ENCODE peak calls at places on chromosomes 16 and 17, in five cellular contexts. S is memory B cell, N is KBM-7, C is NCI-H2029 treated with DMSO at 0.1 percent for 48 hours, P is SHP77. M is an unnamed sample.

GRCh38 chr16:4511441-4512082 is 27.0 kb downstream of the CDIP1 start:
- DNase-seq in S (no peak), N (peak), C (no peak), P (peak), M (no peak)

GRCh38 chr17:78117027-78117981 is 11.3 kb downstream of the TMC6 start:
- DNase-seq in S (no peak), N (no peak), C (peak), P (peak), M (no peak)

GRCh38 chr16:86517652-86518258 is 7.4 kb downstream of the FOXF1 start:
- DNase-seq in S (no peak), N (peak), C (no peak), P (peak), M (no peak)

GRCh38 chr16:84115919-84116719 is 623 bp downstream of the MBTPS1 start:
- DNase-seq in S (no peak), N (peak), C (no peak), P (peak), M (no peak)

GRCh38 chr16:87145181-87146176 is 171.7 kb downstream of the C16orf95 start:
- DNase-seq in S (no peak), N (peak), C (no peak), P (peak), M (no peak)

GRCh38 chr17:5500804-5501391 is 14.5 kb downstream of the MIS12 start:
- DNase-seq in S (peak), N (peak), C (peak), P (peak), M (peak)

GRCh38 chr17:62876063-62876462 is 67.9 kb upstream of the MARCHF10 start:
- DNase-seq in S (no peak), N (no peak), C (no peak), P (no peak), M (no peak)

GRCh38 chr17:28228986-28229729 is 89.8 kb upstream of the TMEM97 start:
- DNase-seq in S (no peak), N (no peak), C (no peak), P (no peak), M (no peak)

GRCh38 chr17:19686400-19687090 is 29.8 kb downstream of the SLC47A2 start:
- DNase-seq in S (no peak), N (no peak), C (no peak), P (no peak), M (no peak)

GRCh38 chr17:44940321-44940720 is 7.3 kb downstream of the KIF18B start:
- DNase-seq in S (no peak), N (no peak), C (no peak), P (no peak), M (no peak)

GRCh38 chr16:6160303-6160702 is 1062.7 kb upstream of the EEF2KMT start:
- DNase-seq in S (no peak), N (no peak), C (no peak), P (no peak), M (no peak)

GRCh38 chr16:27811881-27812280 is 251.6 kb downstream of the GSG1L start:
- DNase-seq in S (no peak), N (no peak), C (no peak), P (no peak), M (no peak)

GRCh38 chr16:69012906-69013305 is 92.5 kb upstream of the HAS3 start:
- DNase-seq in S (no peak), N (no peak), C (no peak), P (no peak), M (no peak)

GRCh38 chr17:39751016-39751543 is 13.3 kb downstream of the GRB7 start:
- DNase-seq in S (no peak), N (no peak), C (no peak), P (no peak), M (no peak)

GRCh38 chr16:4172070-4172469 is 55.8 kb upstream of the ADCY9 start:
- DNase-seq in S (no peak), N (no peak), C (no peak), P (no peak), M (no peak)

GRCh38 chr17:33292981-33293867 is at the start of gene ASIC2:
- DNase-seq in S (no peak), N (no peak), C (no peak), P (peak), M (no peak)

GRCh38 chr17:57609125-57609877 is 135.8 kb downstream of the CCDC182 start:
- DNase-seq in S (no peak), N (no peak), C (no peak), P (no peak), M (no peak)

GRCh38 chr16:81537721-81538561 is 93.3 kb downstream of the CMIP start:
- DNase-seq in S (no peak), N (no peak), C (no peak), P (no peak), M (no peak)

GRCh38 chr17:1460233-1460632 is 4.2 kb upstream of the CRK start:
- DNase-seq in S (no peak), N (no peak), C (no peak), P (no peak), M (no peak)

GRCh38 chr17:8821446-8822105 is 22.4 kb upstream of the MFSD6L start:
- DNase-seq in S (peak), N (no peak), C (no peak), P (no peak), M (no peak)

GRCh38 chr17:78383725-78384471 is 5.4 kb downstream of the PGS1 start:
- DNase-seq in S (no peak), N (peak), C (no peak), P (no peak), M (no peak)

GRCh38 chr17:41019415-41019814 is 7.6 kb downstream of the KRTAP1-5 start:
- DNase-seq in S (no peak), N (no peak), C (no peak), P (no peak), M (no peak)

GRCh38 chr17:82837586-82838320 is 2.1 kb downstream of the ZNF750 start:
- DNase-seq in S (no peak), N (peak), C (no peak), P (no peak), M (no peak)

GRCh38 chr17:28726912-28727726 is 1.1 kb upstream of the TLCD1 start:
- DNase-seq in S (peak), N (peak), C (peak), P (peak), M (peak)

GRCh38 chr16:7615565-7615964 is 282.9 kb downstream of the RBFOX1 start:
- DNase-seq in S (no peak), N (no peak), C (no peak), P (no peak), M (no peak)

GRCh38 chr17:9371019-9371418 is 204.6 kb downstream of the STX8 start:
- DNase-seq in S (no peak), N (no peak), C (peak), P (peak), M (no peak)

GRCh38 chr17:65243838-65244237 is 106.7 kb downstream of the RGS9 start:
- DNase-seq in S (no peak), N (no peak), C (no peak), P (no peak), M (no peak)

GRCh38 chr16:1125471-1125870 is 27.4 kb upstream of the CACNA1H start:
- DNase-seq in S (no peak), N (peak), C (no peak), P (peak), M (no peak)

GRCh38 chr16:53743149-53743566 is 39.2 kb downstream of the FTO start:
- DNase-seq in S (no peak), N (peak), C (no peak), P (peak), M (no peak)

GRCh38 chr16:86910821-86911220 is 332.5 kb downstream of the FOXL1 start:
- DNase-seq in S (no peak), N (no peak), C (no peak), P (no peak), M (no peak)

GRCh38 chr17:82237083-82237745 is 8.4 kb downstream of the SLC16A3 start:
- DNase-seq in S (no peak), N (no peak), C (no peak), P (peak), M (no peak)

GRCh38 chr16:19809121-19809635 is 75.5 kb downstream of the GPRC5B start:
- DNase-seq in S (no peak), N (peak), C (no peak), P (no peak), M (no peak)

GRCh38 chr17:80422276-80422675 is 7.3 kb downstream of the ENDOV start:
- DNase-seq in S (no peak), N (no peak), C (peak), P (no peak), M (no peak)

GRCh38 chr16:52446076-52446475 is 100.9 kb downstream of the TOX3 start:
- DNase-seq in S (no peak), N (no peak), C (no peak), P (no peak), M (no peak)

GRCh38 chr17:65531508-65532431 is 29.7 kb downstream of the AXIN2 start:
- DNase-seq in S (no peak), N (no peak), C (peak), P (no peak), M (no peak)

GRCh38 chr17:55735784-55736405 is 13.2 kb upstream of the TMEM100 start:
- DNase-seq in S (no peak), N (peak), C (no peak), P (peak), M (no peak)

GRCh38 chr17:1485311-1485747 is 7.2 kb downstream of the MYO1C start:
- DNase-seq in S (peak), N (no peak), C (no peak), P (no peak), M (no peak)